ENCODE peak calls at places on chromosomes 12 and 14, in seven cellular contexts. O is H9, H is esophagus squamous epithelium, D is adipocyte, I is IMR-90, Q is spleen, T is lower lobe of right lung. E is an unnamed sample. For H3K27me3, the result is how much of the 10 kb centered on the place peaks cover.

GRCh38 chr14:34403646-34404045 is 58.4 kb downstream of the SPTSSA start:
- DNase-seq in T (no peak), O (no peak), D (no peak), Q (no peak), I (no peak), H (no peak), E (no peak)

GRCh38 chr14:96162265-96162664 is 42.4 kb upstream of the BDKRB2 start:
- DNase-seq in Q (no peak), O (peak), T (no peak), H (no peak), D (no peak), I (peak), E (no peak)

GRCh38 chr12:12181516-12181915 is 85.3 kb downstream of the LRP6 start:
- DNase-seq in O (no peak), Q (no peak), I (peak), H (no peak), T (no peak), D (no peak), E (no peak)

GRCh38 chr12:104387190-104387589 is 69.6 kb upstream of the CHST11 start:
- DNase-seq in O (no peak), T (no peak), Q (no peak), H (no peak), D (no peak), I (peak), E (no peak)

GRCh38 chr14:88683119-88683518 is 109.6 kb downstream of the EML5 start:
- DNase-seq in Q (no peak), D (no peak), O (no peak), H (no peak), T (no peak), I (no peak), E (no peak)

GRCh38 chr14:74980398-74980745 is 22.3 kb upstream of the EIF2B2 start:
- DNase-seq in D (no peak), I (no peak), H (no peak), T (no peak), O (no peak), Q (no peak), E (no peak)

GRCh38 chr12:110312581-110313360 is 31.7 kb downstream of the ATP2A2 start:
- DNase-seq in Q (no peak), H (no peak), O (no peak), I (peak), D (peak), T (no peak), E (no peak)

GRCh38 chr14:71610797-71611196 is 321.4 kb upstream of the RGS6 start:
- DNase-seq in O (no peak), D (peak), Q (no peak), T (no peak), I (no peak), H (no peak), E (no peak)

GRCh38 chr14:96260341-96260821 is 4.4 kb downstream of the BDKRB1 start:
- DNase-seq in O (no peak), T (no peak), I (peak), D (peak), H (no peak), Q (no peak), E (no peak)

GRCh38 chr12:50734409-50735263 is 29.3 kb upstream of the ATF1 start:
- DNase-seq in O (peak), I (peak), H (no peak), Q (no peak), D (peak), T (no peak), E (no peak)

GRCh38 chr14:61601923-61602732 is 93.2 kb upstream of the HIF1A start:
- DNase-seq in I (no peak), D (no peak), Q (no peak), H (no peak), O (no peak), T (no peak), E (no peak)

GRCh38 chr14:101867854-101868253 is 96.5 kb upstream of the DYNC1H1 start:
- DNase-seq in O (no peak), I (no peak), Q (peak), H (no peak), T (no peak), D (no peak), E (no peak)

GRCh38 chr12:53053223-53054111 is 3.6 kb downstream of the TNS2 start:
- DNase-seq in H (no peak), T (no peak), D (peak), Q (peak), I (no peak), O (peak), E (peak)

GRCh38 chr14:24337144-24337823 is 2.4 kb upstream of the ADCY4 start:
- DNase-seq in I (no peak), D (no peak), T (no peak), H (no peak), O (no peak), Q (no peak), E (no peak)
- H3K27me3 ChIP-seq in I (half or more), D (under half), T (under half), H (under half), O (half or more), Q (under half), E (under half)

GRCh38 chr12:66679441-66680069 is 679 bp upstream of the GRIP1 start:
- DNase-seq in Q (no peak), D (no peak), I (no peak), H (no peak), T (no peak), O (no peak), E (no peak)

GRCh38 chr12:66678640-66679268 is at the start of gene GRIP1:
- DNase-seq in O (no peak), T (no peak), D (no peak), H (no peak), I (no peak), Q (no peak), E (no peak)

GRCh38 chr12:66674495-66675122 is 4.3 kb downstream of the GRIP1 start:
- DNase-seq in D (no peak), H (no peak), Q (no peak), O (no peak), T (no peak), I (no peak), E (no peak)

GRCh38 chr12:66676241-66676640 is 2.6 kb downstream of the GRIP1 start:
- DNase-seq in T (no peak), Q (no peak), H (no peak), O (no peak), I (no peak), D (no peak), E (no peak)
- H3K27me3 ChIP-seq in T (under half), Q (under half), H (under half), O (under half), I (under half), D (under half), E (under half)

DNA sequence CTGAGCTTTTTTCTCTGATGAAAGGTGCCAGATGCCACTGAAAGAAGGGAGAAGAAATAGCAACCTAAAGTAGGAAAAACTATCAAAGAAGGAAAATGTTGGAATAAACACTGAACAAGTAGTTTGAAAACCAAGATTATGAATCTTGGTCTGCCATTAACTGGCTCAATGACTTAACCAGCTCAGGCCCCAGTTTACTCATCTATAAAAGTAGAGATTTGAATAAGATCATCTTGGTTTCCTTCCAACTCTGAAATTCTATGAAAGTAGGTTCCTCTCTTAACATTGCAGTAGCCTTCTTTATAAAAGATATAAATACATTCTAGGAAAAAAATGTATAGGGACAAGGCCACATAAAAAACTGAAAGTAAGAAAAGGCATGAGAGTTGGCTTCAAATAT is 16.1 kb upstream of the CCND2 start:
- DNase-seq in T (no peak), Q (no peak), O (no peak), H (no peak), I (no peak), D (no peak), E (no peak)
- H3K27me3 ChIP-seq in T (under half), Q (under half), O (under half), H (under half), I (under half), D (under half), E (under half)

GRCh38 chr14:105105158-105105557 is 39.9 kb upstream of the GPR132 start:
- DNase-seq in Q (no peak), H (no peak), O (no peak), I (no peak), T (no peak), D (no peak), E (no peak)
- H3K27me3 ChIP-seq in Q (half or more), H (under half), O (under half), I (under half), T (under half), D (half or more), E (under half)

DNA sequence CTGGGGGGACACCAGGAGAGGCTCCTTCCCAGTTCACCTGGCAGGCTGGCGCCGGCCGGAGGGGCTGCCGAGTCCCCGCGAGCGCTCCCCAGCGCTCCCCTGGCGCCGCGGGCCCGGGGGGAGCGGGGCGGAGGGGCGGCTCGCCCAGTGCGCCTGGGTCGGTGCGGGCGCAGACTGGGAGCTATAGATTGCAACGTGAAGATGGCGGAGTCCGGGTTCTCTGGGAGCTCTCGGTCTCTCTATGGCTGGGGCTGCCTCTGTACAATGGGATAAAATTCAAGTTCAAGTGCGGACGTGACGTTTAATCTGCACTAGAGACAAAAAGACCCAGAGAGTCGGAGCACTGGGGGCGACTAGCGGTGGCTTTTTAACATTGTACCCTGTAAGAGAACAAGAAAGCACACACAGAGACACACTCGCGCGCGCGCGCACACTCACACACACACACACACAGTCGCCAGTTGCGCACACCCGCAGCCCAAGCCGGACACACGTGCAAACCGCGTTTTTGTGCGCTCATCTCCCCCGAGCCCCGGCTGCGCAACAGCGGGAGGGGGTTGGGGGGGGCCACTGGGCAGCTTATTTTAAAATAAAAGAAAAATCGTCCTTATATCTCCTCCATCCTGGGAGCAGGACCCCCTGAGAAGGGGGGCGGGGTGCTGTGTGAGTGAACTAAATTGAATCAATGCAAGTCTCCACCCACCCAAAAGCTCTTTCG is at the start of gene BCL11B:
- DNase-seq in T (peak), D (peak), I (peak), O (peak), H (peak), Q (peak), E (peak)
- H3K27me3 ChIP-seq in T (half or more), D (under half), I (half or more), O (under half), H (under half), Q (half or more), E (under half)